ENCODE peak calls at places on chromosome 6, in seven cellular contexts. C, B, Q, G, M, V and X are unnamed samples.

GRCh38 chr6:148713896-148714295 is 32.9 kb upstream of the UST start:
- DNase-seq in C (no peak), B (no peak), Q (no peak), G (no peak), M (no peak), V (no peak), X (no peak)

GRCh38 chr6:81748946-81749345 is 3.5 kb downstream of the TENT5A start:
- DNase-seq in C (no peak), B (no peak), Q (no peak), G (no peak), M (no peak), V (no peak), X (no peak)

GRCh38 chr6:28941681-28942448 is 18.1 kb upstream of the TRIM27 start:
- DNase-seq in C (no peak), B (peak), Q (no peak), G (peak), M (no peak), V (peak), X (no peak)

GRCh38 chr6:26272171-26272631 is 92.8 kb upstream of the BTN3A2 start:
- DNase-seq in C (no peak), B (no peak), Q (no peak), G (peak), M (no peak), V (no peak), X (no peak)

GRCh38 chr6:10322991-10323390 is 91.9 kb downstream of the TFAP2A start:
- DNase-seq in C (no peak), B (no peak), Q (no peak), G (no peak), M (no peak), V (no peak), X (no peak)

GRCh38 chr6:169099411-169100202 is 154.0 kb downstream of the THBS2 start:
- DNase-seq in C (peak), B (no peak), Q (peak), G (peak), M (no peak), V (no peak), X (peak)

GRCh38 chr6:145213614-145214013 is 521.7 kb downstream of the EPM2A start:
- DNase-seq in C (no peak), B (no peak), Q (no peak), G (no peak), M (peak), V (no peak), X (no peak)

GRCh38 chr6:155641603-155642002 is 186.0 kb upstream of the NOX3 start:
- DNase-seq in C (no peak), B (no peak), Q (no peak), G (no peak), M (no peak), V (no peak), X (no peak)

GRCh38 chr6:13461352-13461751 is 26.0 kb downstream of the GFOD1 start:
- DNase-seq in C (no peak), B (no peak), Q (no peak), G (no peak), M (no peak), V (no peak), X (no peak)

GRCh38 chr6:43297644-43298564 is at the start of gene SLC22A7:
- DNase-seq in C (no peak), B (no peak), Q (peak), G (no peak), M (no peak), V (no peak), X (no peak)

DNA sequence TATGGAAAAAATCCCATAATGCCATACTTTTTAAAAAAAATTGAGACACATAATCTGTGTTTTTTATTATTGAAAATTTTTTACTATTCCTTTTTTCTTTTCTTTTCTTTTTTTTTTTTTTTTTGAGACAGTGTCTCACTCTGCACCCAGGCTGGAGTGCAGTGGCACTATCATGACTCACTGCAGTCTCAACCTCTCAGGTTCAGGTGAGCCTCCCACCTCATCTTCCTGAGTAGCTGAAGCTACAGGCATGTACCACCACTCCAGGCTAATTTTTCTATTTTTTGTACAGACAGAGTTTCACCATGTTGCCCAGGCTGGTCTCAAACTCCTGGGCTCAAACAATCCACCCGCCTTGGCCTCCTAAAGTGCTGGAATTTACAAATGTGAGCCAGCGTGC is 100.4 kb downstream of the AFG1L start:
- DNase-seq in C (no peak), B (no peak), Q (no peak), G (no peak), M (no peak), V (no peak), X (no peak)
- TF ChIP-seq JUND in C (no peak), B (no peak), Q (no peak), G (no peak), M (no peak), V (no peak), X (no peak)

DNA sequence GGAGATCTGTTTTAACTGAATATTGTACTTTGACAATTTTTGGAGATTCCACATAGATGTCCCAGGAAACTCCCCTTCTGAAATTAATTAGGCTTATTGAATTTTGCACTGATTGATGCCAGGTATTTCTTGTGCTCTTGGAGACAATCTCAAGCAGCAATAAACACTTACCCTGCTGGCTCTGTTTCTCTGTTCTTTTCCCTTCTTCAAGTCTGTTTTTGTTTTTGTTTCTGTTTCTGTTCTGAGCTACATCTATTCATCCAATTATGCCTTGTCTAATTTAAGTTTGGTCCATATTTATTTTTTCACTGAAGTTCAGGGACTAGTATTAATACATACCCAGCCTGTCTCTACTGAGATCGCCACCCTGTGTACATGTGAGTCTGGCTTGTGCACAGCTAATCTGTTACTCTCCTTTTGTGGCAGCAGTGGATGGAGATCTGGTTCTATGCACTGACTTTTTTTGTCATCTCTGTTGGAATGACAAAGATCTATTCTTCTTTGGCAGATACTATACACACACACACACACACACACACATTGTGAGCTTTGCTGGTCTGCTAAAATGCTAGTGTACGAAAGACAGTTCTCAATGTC is 51.9 kb downstream of the IL22RA2 start:
- DNase-seq in C (no peak), B (no peak), Q (no peak), G (no peak), M (no peak), V (no peak), X (no peak)
- TF ChIP-seq JUND in C (no peak), B (no peak), Q (no peak), G (no peak), M (no peak), V (no peak), X (no peak)

GRCh38 chr6:89140347-89141159 is 5.3 kb upstream of the PM20D2 start:
- DNase-seq in C (no peak), B (no peak), Q (peak), G (no peak), M (no peak), V (no peak), X (no peak)

GRCh38 chr6:89138173-89138572 is 7.7 kb upstream of the PM20D2 start:
- DNase-seq in C (no peak), B (no peak), Q (no peak), G (no peak), M (no peak), V (no peak), X (no peak)

GRCh38 chr6:89134723-89135122 is 11.1 kb upstream of the PM20D2 start:
- DNase-seq in C (no peak), B (no peak), Q (no peak), G (no peak), M (no peak), V (no peak), X (no peak)

GRCh38 chr6:89144358-89145041 is 1.4 kb upstream of the PM20D2 start:
- DNase-seq in C (no peak), B (peak), Q (no peak), G (no peak), M (no peak), V (no peak), X (peak)

GRCh38 chr6:89139509-89140346 is 6.1 kb upstream of the PM20D2 start:
- DNase-seq in C (no peak), B (no peak), Q (no peak), G (no peak), M (no peak), V (no peak), X (no peak)
- TF ChIP-seq JUND in C (no peak), B (no peak), Q (no peak), G (no peak), M (no peak), V (no peak), X (no peak)

DNA sequence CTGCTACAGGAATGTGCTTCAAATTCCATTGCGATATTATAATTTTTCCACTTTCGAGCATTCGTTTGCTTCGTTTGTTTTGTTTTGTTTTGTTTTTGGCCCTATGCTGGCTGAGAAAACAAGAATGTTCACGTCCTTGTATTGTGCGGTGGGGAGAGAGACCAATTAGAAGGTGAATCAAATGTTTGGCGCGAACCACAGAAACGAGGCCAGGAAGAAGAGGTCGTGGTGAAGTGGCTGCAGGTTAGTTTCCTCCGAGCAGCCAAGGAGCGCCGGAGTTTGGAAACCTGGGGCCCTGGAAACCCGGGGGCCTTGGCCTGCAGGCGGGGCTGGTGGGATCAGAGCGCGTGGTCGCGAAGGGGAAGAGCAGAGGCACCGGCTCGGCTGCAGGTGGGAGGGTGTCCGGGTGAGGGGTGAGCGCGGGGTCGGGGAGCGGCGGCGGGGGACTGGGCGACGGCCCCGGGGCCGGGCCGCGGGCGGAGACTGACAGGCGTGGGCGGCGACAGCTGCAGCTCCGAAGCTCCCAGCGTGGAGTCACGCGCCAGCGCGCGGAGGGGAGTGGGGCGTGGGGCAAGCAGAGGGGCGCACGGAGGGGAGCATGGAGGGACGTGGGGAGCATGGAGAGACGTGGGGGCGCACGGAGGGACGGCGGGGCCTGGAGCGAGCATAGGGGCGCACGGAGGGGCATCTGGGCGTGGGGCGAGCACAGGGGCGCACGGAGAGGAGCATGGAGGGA is 141.5 kb upstream of the PDE10A start:
- DNase-seq in C (no peak), B (no peak), Q (no peak), G (peak), M (no peak), V (no peak), X (no peak)
- TF ChIP-seq JUND in C (no peak), B (no peak), Q (no peak), G (no peak), M (no peak), V (no peak), X (no peak)

GRCh38 chr6:30322527-30323501 is 3.9 kb upstream of the TRIM39 start:
- DNase-seq in C (no peak), B (no peak), Q (no peak), G (no peak), M (no peak), V (peak), X (no peak)
- TF ChIP-seq JUND in C (no peak), B (no peak), Q (no peak), G (no peak), M (no peak), V (peak), X (no peak)

DNA sequence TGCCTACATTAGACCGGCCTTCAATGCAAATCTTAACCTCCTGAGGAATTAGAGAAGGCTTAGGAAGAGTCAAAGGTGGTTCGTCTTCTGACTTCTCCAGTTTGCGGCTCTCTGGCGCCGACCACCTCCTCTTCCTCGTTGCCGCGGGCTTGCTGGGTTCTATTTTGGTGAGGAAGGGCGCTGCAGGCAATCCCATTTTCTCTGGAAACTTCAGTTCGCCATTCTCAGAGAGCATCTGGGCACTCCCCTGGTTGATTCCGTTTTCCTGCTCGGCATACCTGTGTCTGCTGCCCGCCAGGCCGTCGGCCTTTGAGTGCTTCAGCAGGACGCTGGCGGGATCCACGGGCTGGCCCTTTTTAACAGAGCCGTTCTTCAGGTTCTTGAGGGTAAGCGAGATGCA is 67.9 kb downstream of the GMPR start:
- DNase-seq in C (no peak), B (no peak), Q (no peak), G (no peak), M (no peak), V (no peak), X (no peak)
- TF ChIP-seq JUND in C (no peak), B (no peak), Q (no peak), G (no peak), M (no peak), V (no peak), X (no peak)

GRCh38 chr6:54846243-54846856 is at the start of gene FAM83B:
- DNase-seq in C (peak), B (no peak), Q (no peak), G (peak), M (no peak), V (no peak), X (peak)

GRCh38 chr6:54850061-54850460 is 3.5 kb downstream of the FAM83B start:
- DNase-seq in C (no peak), B (no peak), Q (no peak), G (no peak), M (no peak), V (no peak), X (no peak)

GRCh38 chr6:54847799-54848597 is 1.4 kb downstream of the FAM83B start:
- DNase-seq in C (peak), B (no peak), Q (no peak), G (no peak), M (no peak), V (no peak), X (peak)

GRCh38 chr6:54846857-54847721 is 518 bp downstream of the FAM83B start:
- DNase-seq in C (no peak), B (no peak), Q (no peak), G (peak), M (no peak), V (no peak), X (peak)
- TF ChIP-seq JUND in C (no peak), B (no peak), Q (no peak), G (no peak), M (no peak), V (no peak), X (no peak)